ENCODE peak calls at places on chromosome 17, in nine cellular contexts. M, W, Q, L, J, B, V, R and X are unnamed samples.

GRCh38 chr17:21166599-21167265 is 40.0 kb downstream of the DHRS7B start:
- DNase-seq in M (peak), W (no peak), Q (no peak), L (no peak), J (peak), B (no peak), V (no peak), R (no peak), X (no peak)

GRCh38 chr17:65158622-65159021 is 21.5 kb downstream of the RGS9 start:
- DNase-seq in M (no peak), W (no peak), Q (no peak), L (no peak), J (no peak), B (no peak), V (no peak), R (no peak), X (no peak)

GRCh38 chr17:50459081-50459676 is 9.5 kb downstream of the CHAD start:
- DNase-seq in M (peak), W (no peak), Q (no peak), L (no peak), J (no peak), B (peak), V (no peak), R (peak), X (no peak)

GRCh38 chr17:8732406-8733065 is 12.1 kb downstream of the CCDC42 start:
- DNase-seq in M (peak), W (no peak), Q (no peak), L (no peak), J (peak), B (no peak), V (no peak), R (no peak), X (no peak)

GRCh38 chr17:9924735-9925191 is 19.7 kb upstream of the RCVRN start:
- DNase-seq in M (peak), W (no peak), Q (no peak), L (no peak), J (peak), B (peak), V (no peak), R (peak), X (peak)

GRCh38 chr17:6456914-6457687 is 12.8 kb downstream of the PIMREG start:
- DNase-seq in M (peak), W (no peak), Q (no peak), L (peak), J (peak), B (peak), V (no peak), R (peak), X (no peak)

GRCh38 chr17:14784997-14785696 is 480.0 kb downstream of the PMP22 start:
- DNase-seq in M (no peak), W (no peak), Q (no peak), L (no peak), J (no peak), B (peak), V (no peak), R (peak), X (no peak)

GRCh38 chr17:76539631-76540271 is at the start of gene PRCD:
- DNase-seq in M (no peak), W (no peak), Q (no peak), L (no peak), J (no peak), B (peak), V (no peak), R (no peak), X (no peak)

GRCh38 chr17:50212121-50212843 is 10.9 kb upstream of the COL1A1 start:
- DNase-seq in M (peak), W (no peak), Q (no peak), L (no peak), J (peak), B (no peak), V (no peak), R (no peak), X (no peak)

GRCh38 chr17:19897108-19897854 is 29.5 kb upstream of the ULK2 start:
- DNase-seq in M (peak), W (peak), Q (no peak), L (peak), J (peak), B (peak), V (no peak), R (peak), X (no peak)

GRCh38 chr17:13114601-13115024 is 96.8 kb upstream of the ELAC2 start:
- DNase-seq in M (peak), W (no peak), Q (no peak), L (no peak), J (peak), B (peak), V (no peak), R (no peak), X (peak)

GRCh38 chr17:78665952-78666920 is 89.0 kb upstream of the DNAH17 start:
- DNase-seq in M (peak), W (no peak), Q (no peak), L (peak), J (peak), B (peak), V (peak), R (peak), X (no peak)

GRCh38 chr17:1684307-1685189 is at the start of gene PRPF8:
- DNase-seq in M (peak), W (peak), Q (peak), L (peak), J (peak), B (peak), V (peak), R (peak), X (peak)
- TF ChIP-seq CTCF in M (no peak), W (no peak), Q (no peak), L (no peak), J (no peak), B (no peak), V (no peak), R (no peak), X (no peak)

GRCh38 chr17:61175298-61176142 is 224.1 kb upstream of the TBX2 start:
- DNase-seq in M (no peak), W (no peak), Q (no peak), L (no peak), J (no peak), B (no peak), V (no peak), R (no peak), X (no peak)

GRCh38 chr17:61178284-61178683 is 221.4 kb upstream of the TBX2 start:
- DNase-seq in M (no peak), W (no peak), Q (no peak), L (no peak), J (no peak), B (no peak), V (no peak), R (no peak), X (no peak)

GRCh38 chr17:61177351-61177750 is 222.3 kb upstream of the TBX2 start:
- DNase-seq in M (no peak), W (no peak), Q (no peak), L (no peak), J (no peak), B (no peak), V (no peak), R (no peak), X (no peak)

GRCh38 chr17:61179316-61179715 is 220.3 kb upstream of the TBX2 start:
- DNase-seq in M (no peak), W (no peak), Q (no peak), L (no peak), J (no peak), B (no peak), V (no peak), R (no peak), X (peak)

DNA sequence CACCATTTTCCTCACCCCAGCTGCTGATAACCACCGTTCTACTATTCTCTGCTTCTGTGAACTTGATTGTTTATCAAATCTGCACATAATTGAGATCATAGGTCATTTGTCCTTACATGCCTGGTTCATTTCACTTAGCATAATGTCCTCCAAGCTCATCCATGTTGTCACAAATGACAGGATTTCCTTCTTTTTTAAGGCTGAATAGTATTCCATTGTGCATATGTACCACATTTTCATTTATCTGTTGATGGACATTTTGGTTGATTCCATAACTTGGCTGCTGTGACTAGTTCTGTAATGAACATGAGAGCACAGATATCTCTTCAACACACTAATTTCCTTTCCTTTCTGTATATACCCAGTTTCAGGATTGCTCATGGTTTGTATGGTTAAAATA is 225.3 kb upstream of the TBX2 start:
- DNase-seq in M (no peak), W (no peak), Q (no peak), L (no peak), J (no peak), B (no peak), V (no peak), R (no peak), X (no peak)
- TF ChIP-seq CTCF in M (no peak), W (no peak), Q (no peak), L (no peak), J (no peak), B (no peak), V (no peak), R (no peak), X (no peak)

GRCh38 chr17:62626719-62627218 is 701 bp upstream of the MRC2 start:
- DNase-seq in M (peak), W (no peak), Q (no peak), L (peak), J (peak), B (peak), V (no peak), R (peak), X (peak)
- TF ChIP-seq CTCF in M (no peak), W (no peak), Q (no peak), L (no peak), J (no peak), B (no peak), V (no peak), R (no peak), X (no peak)

DNA sequence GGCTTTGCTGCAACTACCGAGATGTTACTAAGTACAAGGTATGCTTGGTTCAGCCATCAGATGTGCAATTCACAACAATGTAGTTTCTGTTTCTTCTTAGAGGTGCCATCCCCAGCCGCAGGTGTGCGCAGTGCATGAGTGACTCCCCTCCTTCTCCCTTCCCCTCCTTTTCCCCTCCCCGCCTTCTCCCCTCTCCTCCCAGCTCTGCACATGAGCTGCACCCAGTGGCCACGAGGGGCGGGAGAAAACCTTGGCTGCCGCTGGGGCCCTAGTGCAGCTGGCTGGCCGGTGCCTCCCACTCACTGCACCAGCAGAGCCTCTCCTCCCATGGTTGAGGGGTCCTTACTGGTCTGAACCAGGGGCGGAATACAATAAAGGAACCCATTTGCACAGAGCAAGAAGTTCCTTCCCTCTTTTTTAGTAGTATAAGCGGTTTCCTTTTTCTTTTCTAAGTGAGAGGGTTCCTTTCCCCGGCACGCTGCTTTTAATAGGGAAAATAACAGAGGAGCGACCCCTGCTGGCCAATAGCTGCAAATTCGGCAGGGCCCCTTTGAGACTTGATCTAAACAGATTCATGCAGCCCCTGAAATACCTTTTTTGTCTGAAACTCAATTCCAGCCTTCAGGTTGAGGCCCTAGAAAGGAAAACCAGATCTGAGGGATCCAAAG is 7.8 kb upstream of the CCL15 start:
- DNase-seq in M (peak), W (no peak), Q (no peak), L (no peak), J (peak), B (peak), V (no peak), R (no peak), X (no peak)
- TF ChIP-seq CTCF in M (peak), W (no peak), Q (no peak), L (peak), J (peak), B (peak), V (peak), R (peak), X (peak)